ENCODE peak calls at places on chromosomes 7 and 10, in five cellular contexts. One of them, this sample, is unnamed.
A peak's percentile ranks its signal among the peaks of the same experiment; 100 is the strongest.

GRCh38 chr7:120402801-120403200 is 129.8 kb downstream of the KCND2 start:
- DNase-seq in Kasumi-1: no peak
- DNase-seq in HTR-8/SVneo: no peak
- DNase-seq in Peyer's patch: no peak
- DNase-seq in SK-N-SH: no peak
- DNase-seq in this sample: peak; percentile 1

GRCh38 chr7:74586258-74587200 is 71.0 kb upstream of the GTF2I start:
- DNase-seq in Kasumi-1: no peak
- DNase-seq in HTR-8/SVneo: no peak
- DNase-seq in Peyer's patch: no peak
- DNase-seq in SK-N-SH: no peak
- DNase-seq in this sample: no peak

GRCh38 chr7:6559896-6560295 is 8.6 kb upstream of the GRID2IP start:
- DNase-seq in Kasumi-1: no peak
- DNase-seq in HTR-8/SVneo: no peak
- DNase-seq in Peyer's patch: no peak
- DNase-seq in SK-N-SH: no peak
- DNase-seq in this sample: no peak

GRCh38 chr7:128740996-128741395 is 1.8 kb downstream of the CALU start:
- DNase-seq in Kasumi-1: no peak
- DNase-seq in HTR-8/SVneo: no peak
- DNase-seq in Peyer's patch: no peak
- DNase-seq in SK-N-SH: no peak
- DNase-seq in this sample: no peak

GRCh38 chr7:103932389-103932788 is 57.1 kb downstream of the RELN start:
- DNase-seq in Kasumi-1: no peak
- DNase-seq in HTR-8/SVneo: no peak
- DNase-seq in Peyer's patch: no peak
- DNase-seq in SK-N-SH: no peak
- DNase-seq in this sample: no peak

GRCh38 chr10:64306888-64307287 is 785.7 kb downstream of the REEP3 start:
- DNase-seq in Kasumi-1: no peak
- DNase-seq in HTR-8/SVneo: no peak
- DNase-seq in Peyer's patch: no peak
- DNase-seq in SK-N-SH: no peak
- DNase-seq in this sample: no peak

GRCh38 chr7:67937717-67938191 is 941.1 kb downstream of the TYW1 start:
- DNase-seq in Kasumi-1: no peak
- DNase-seq in HTR-8/SVneo: peak; percentile 32
- DNase-seq in Peyer's patch: no peak
- DNase-seq in SK-N-SH: no peak
- DNase-seq in this sample: peak; percentile 1

GRCh38 chr10:85458274-85458673 is 908.3 kb downstream of the GRID1 start:
- DNase-seq in Kasumi-1: no peak
- DNase-seq in HTR-8/SVneo: no peak
- DNase-seq in Peyer's patch: no peak
- DNase-seq in SK-N-SH: peak; percentile 15
- DNase-seq in this sample: no peak

GRCh38 chr10:14543048-14543903 is 212.6 kb upstream of the FRMD4A start:
- DNase-seq in Kasumi-1: peak; percentile 93
- DNase-seq in HTR-8/SVneo: no peak
- DNase-seq in Peyer's patch: peak; percentile 62
- DNase-seq in SK-N-SH: no peak
- DNase-seq in this sample: no peak

GRCh38 chr7:135678612-135679575 is 16.6 kb downstream of the STMP1 start:
- DNase-seq in Kasumi-1: no peak
- DNase-seq in HTR-8/SVneo: no peak
- DNase-seq in Peyer's patch: no peak
- DNase-seq in SK-N-SH: no peak
- DNase-seq in this sample: peak; percentile 86

GRCh38 chr7:78125884-78126283 is 327.3 kb downstream of the PHTF2 start:
- DNase-seq in Kasumi-1: no peak
- DNase-seq in HTR-8/SVneo: no peak
- DNase-seq in Peyer's patch: no peak
- DNase-seq in SK-N-SH: no peak
- DNase-seq in this sample: peak; percentile 93

GRCh38 chr7:129512192-129512591 is 9.9 kb downstream of the SMKR1 start:
- DNase-seq in Kasumi-1: no peak
- DNase-seq in HTR-8/SVneo: no peak
- DNase-seq in Peyer's patch: no peak
- DNase-seq in SK-N-SH: no peak
- DNase-seq in this sample: no peak

GRCh38 chr7:40428421-40428820 is 293.6 kb downstream of the SUGCT start:
- DNase-seq in Kasumi-1: no peak
- DNase-seq in HTR-8/SVneo: no peak
- DNase-seq in Peyer's patch: no peak
- DNase-seq in SK-N-SH: no peak
- DNase-seq in this sample: no peak

GRCh38 chr10:94212876-94213595 is 149.7 kb downstream of the NOC3L start:
- DNase-seq in Kasumi-1: no peak
- DNase-seq in HTR-8/SVneo: no peak
- DNase-seq in Peyer's patch: no peak
- DNase-seq in SK-N-SH: no peak
- DNase-seq in this sample: no peak

GRCh38 chr7:82507976-82508677 is 64.5 kb upstream of the CACNA2D1 start:
- DNase-seq in Kasumi-1: no peak
- DNase-seq in HTR-8/SVneo: no peak
- DNase-seq in Peyer's patch: no peak
- DNase-seq in SK-N-SH: no peak
- DNase-seq in this sample: no peak

GRCh38 chr7:7970620-7971307 is 2.2 kb downstream of the GLCCI1 start:
- DNase-seq in Kasumi-1: no peak
- DNase-seq in HTR-8/SVneo: no peak
- DNase-seq in Peyer's patch: no peak
- DNase-seq in SK-N-SH: peak; percentile 46
- DNase-seq in this sample: peak; percentile 33

GRCh38 chr7:28666144-28666543 is 253.8 kb downstream of the CREB5 start:
- DNase-seq in Kasumi-1: no peak
- DNase-seq in HTR-8/SVneo: no peak
- DNase-seq in Peyer's patch: no peak
- DNase-seq in SK-N-SH: no peak
- DNase-seq in this sample: peak; percentile 69

GRCh38 chr7:36945612-36946400 is 221.5 kb upstream of the AOAH start:
- DNase-seq in Kasumi-1: no peak
- DNase-seq in HTR-8/SVneo: no peak
- DNase-seq in Peyer's patch: no peak
- DNase-seq in SK-N-SH: peak; percentile 58
- DNase-seq in this sample: no peak

GRCh38 chr7:154598405-154598804 is 404.5 kb downstream of the PAXIP1 start:
- DNase-seq in Kasumi-1: no peak
- DNase-seq in HTR-8/SVneo: no peak
- DNase-seq in Peyer's patch: no peak
- DNase-seq in SK-N-SH: no peak
- DNase-seq in this sample: no peak

GRCh38 chr10:99799613-99800012 is 17.2 kb downstream of the ABCC2 start:
- DNase-seq in Kasumi-1: no peak
- DNase-seq in HTR-8/SVneo: no peak
- DNase-seq in Peyer's patch: no peak
- DNase-seq in SK-N-SH: no peak
- DNase-seq in this sample: no peak

GRCh38 chr7:100128602-100128963 is 1.8 kb downstream of the MBLAC1 start:
- DNase-seq in Kasumi-1: no peak
- DNase-seq in HTR-8/SVneo: no peak
- DNase-seq in Peyer's patch: no peak
- DNase-seq in SK-N-SH: no peak
- DNase-seq in this sample: no peak

GRCh38 chr7:30066697-30067096 is 38.5 kb downstream of the PLEKHA8 start:
- DNase-seq in Kasumi-1: no peak
- DNase-seq in HTR-8/SVneo: no peak
- DNase-seq in Peyer's patch: no peak
- DNase-seq in SK-N-SH: no peak
- DNase-seq in this sample: no peak

GRCh38 chr10:108303149-108303548 is 1138.6 kb upstream of the SORCS1 start:
- DNase-seq in Kasumi-1: no peak
- DNase-seq in HTR-8/SVneo: no peak
- DNase-seq in Peyer's patch: no peak
- DNase-seq in SK-N-SH: no peak
- DNase-seq in this sample: no peak

GRCh38 chr7:143018931-143019330 is 8.0 kb downstream of the OR9A2 start:
- DNase-seq in Kasumi-1: no peak
- DNase-seq in HTR-8/SVneo: no peak
- DNase-seq in Peyer's patch: no peak
- DNase-seq in SK-N-SH: no peak
- DNase-seq in this sample: no peak

GRCh38 chr7:106056513-106057203 is 55.5 kb downstream of the SYPL1 start:
- DNase-seq in Kasumi-1: peak; percentile 86
- DNase-seq in HTR-8/SVneo: peak; percentile 74
- DNase-seq in Peyer's patch: peak; percentile 79
- DNase-seq in SK-N-SH: peak; percentile 88
- DNase-seq in this sample: peak; percentile 69

GRCh38 chr10:17062009-17062408 is 67.6 kb downstream of the CUBN start:
- DNase-seq in Kasumi-1: no peak
- DNase-seq in HTR-8/SVneo: no peak
- DNase-seq in Peyer's patch: no peak
- DNase-seq in SK-N-SH: no peak
- DNase-seq in this sample: peak; percentile 90

GRCh38 chr7:87058739-87059524 is 522 bp downstream of the ELAPOR2 start:
- DNase-seq in Kasumi-1: peak; percentile 39
- DNase-seq in HTR-8/SVneo: peak; percentile 0
- DNase-seq in Peyer's patch: peak; percentile 30
- DNase-seq in SK-N-SH: peak; percentile 68
- DNase-seq in this sample: no peak

GRCh38 chr10:34504534-34504933 is 310.6 kb downstream of the PARD3 start:
- DNase-seq in Kasumi-1: no peak
- DNase-seq in HTR-8/SVneo: peak; percentile 41
- DNase-seq in Peyer's patch: no peak
- DNase-seq in SK-N-SH: no peak
- DNase-seq in this sample: peak; percentile 71

GRCh38 chr7:80313716-80314115 is 179.1 kb downstream of the GNAI1 start:
- DNase-seq in Kasumi-1: no peak
- DNase-seq in HTR-8/SVneo: no peak
- DNase-seq in Peyer's patch: no peak
- DNase-seq in SK-N-SH: no peak
- DNase-seq in this sample: no peak

GRCh38 chr7:73423519-73424485 is 9.8 kb upstream of the FZD9 start:
- DNase-seq in Kasumi-1: no peak
- DNase-seq in HTR-8/SVneo: no peak
- DNase-seq in Peyer's patch: no peak
- DNase-seq in SK-N-SH: no peak
- DNase-seq in this sample: peak; percentile 26

This sample was measured in IMR-90.